ENCODE peak calls at places on chromosomes 13 and 19, in five cellular contexts. K is endodermal cell, J is keratinocyte, A is IMR-90, D is adipocyte. U is an unnamed sample.

GRCh38 chr19:33263325-33264023 is 37.8 kb upstream of the SLC7A10 start:
- DNase-seq in A (no peak), J (no peak), K (no peak), D (no peak), U (no peak)

GRCh38 chr19:3977242-3978143 is 6.6 kb upstream of the DAPK3 start:
- DNase-seq in J (peak; percentile 71), D (no peak), A (no peak), K (peak; percentile 78), U (no peak)

GRCh38 chr13:69243366-69243765 is 864.3 kb upstream of the ATXN8OS start:
- DNase-seq in D (no peak), J (no peak), A (no peak), K (no peak), U (no peak)

GRCh38 chr19:3671680-3672574 is 28.3 kb downstream of the PIP5K1C start:
- DNase-seq in K (peak; percentile 45), D (no peak), A (peak; percentile 20), J (no peak), U (no peak)

GRCh38 chr19:38142176-38143035 is 81.6 kb downstream of the DPF1 start:
- DNase-seq in K (peak; percentile 94), D (peak; percentile 47), J (no peak), A (peak; percentile 28), U (no peak)

GRCh38 chr19:21569497-21569870 is 64.1 kb downstream of the ZNF429 start:
- DNase-seq in J (no peak), D (no peak), A (no peak), K (no peak), U (no peak)

GRCh38 chr19:56477429-56478338 is 539 bp upstream of the ZNF667 start:
- DNase-seq in A (peak; percentile 91), D (peak; percentile 98), K (peak; percentile 93), J (peak; percentile 41), U (peak; percentile 45)

GRCh38 chr19:14517840-14518505 is at the start of gene DNAJB1:
- DNase-seq in A (peak; percentile 64), J (peak; percentile 69), D (peak; percentile 90), K (peak; percentile 83), U (no peak)

GRCh38 chr19:56884481-56884880 is 44.0 kb upstream of the PEG3 start:
- DNase-seq in A (no peak), D (no peak), J (no peak), K (no peak), U (no peak)

GRCh38 chr19:3024870-3025515 is 4.1 kb downstream of the TLE2 start:
- DNase-seq in J (no peak), A (no peak), D (no peak), K (peak; percentile 83), U (no peak)

GRCh38 chr13:72127031-72127430 is 260.0 kb upstream of the DACH1 start:
- DNase-seq in J (no peak), D (no peak), A (no peak), K (no peak), U (no peak)

GRCh38 chr19:33231511-33231910 is 5.9 kb upstream of the SLC7A10 start:
- DNase-seq in K (no peak), D (peak; percentile 17), J (no peak), A (peak; percentile 37), U (no peak)

GRCh38 chr13:46553521-46553885 is 533 bp downstream of the LRCH1 start:
- DNase-seq in J (no peak), A (no peak), D (no peak), K (peak; percentile 72), U (no peak)

GRCh38 chr13:48507024-48507423 is 25.9 kb downstream of the RCBTB2 start:
- DNase-seq in K (no peak), D (no peak), A (no peak), J (peak; percentile 78), U (no peak)

GRCh38 chr19:51316688-51317087 is 5.2 kb downstream of the IGLON5 start:
- DNase-seq in D (no peak), K (no peak), J (no peak), A (no peak), U (no peak)

GRCh38 chr19:50050406-50051223 is 24.8 kb downstream of the ZNF473 start:
- DNase-seq in J (no peak), K (no peak), A (peak; percentile 79), D (peak; percentile 97), U (no peak)

GRCh38 chr13:49494645-49495044 is 1.1 kb upstream of the PHF11 start:
- DNase-seq in J (no peak), A (no peak), D (no peak), K (no peak), U (no peak)

GRCh38 chr19:54554896-54555295 is 18.7 kb upstream of the LILRA2 start:
- DNase-seq in K (no peak), A (no peak), D (no peak), J (no peak), U (no peak)

GRCh38 chr13:110466261-110466660 is 95.3 kb downstream of the RAB20 start:
- DNase-seq in A (no peak), K (no peak), J (no peak), D (no peak), U (no peak)

GRCh38 chr13:53150568-53150967 is 122.0 kb downstream of the OLFM4 start:
- DNase-seq in D (no peak), J (no peak), A (no peak), K (no peak), U (no peak)

GRCh38 chr19:3343619-3344502 is 22.5 kb upstream of the NFIC start:
- DNase-seq in K (peak; percentile 81), A (peak; percentile 78), J (peak; percentile 79), D (peak; percentile 78), U (no peak)

GRCh38 chr19:5691205-5691929 is 1.3 kb downstream of the RPL36 start:
- DNase-seq in D (peak; percentile 53), J (no peak), K (peak; percentile 66), A (peak; percentile 31), U (no peak)

GRCh38 chr13:24630851-24631341 is 49.3 kb upstream of the ATP12A start:
- DNase-seq in A (peak; percentile 46), J (peak; percentile 11), K (no peak), D (no peak), U (no peak)

GRCh38 chr13:95568131-95568530 is 15.6 kb downstream of the CLDN10 start:
- DNase-seq in K (no peak), D (no peak), A (no peak), J (no peak), U (no peak)

GRCh38 chr19:52648336-52648990 is 10.3 kb upstream of the ZNF83 start:
- DNase-seq in A (peak; percentile 68), D (peak; percentile 57), K (no peak), J (peak; percentile 11), U (no peak)

GRCh38 chr13:41780736-41781708 is 179.9 kb downstream of the VWA8 start:
- DNase-seq in A (peak; percentile 80), D (peak; percentile 80), J (no peak), K (no peak), U (peak; percentile 16)

GRCh38 chr19:15448778-15449619 is 757 bp downstream of the WIZ start:
- DNase-seq in D (no peak), K (peak; percentile 65), A (no peak), J (no peak), U (no peak)

GRCh38 chr13:25085125-25085742 is 10.7 kb upstream of the PABPC3 start:
- DNase-seq in J (no peak), K (peak; percentile 74), D (peak; percentile 75), A (peak; percentile 26), U (peak; percentile 39)

GRCh38 chr13:27006519-27007161 is 165.0 kb downstream of the USP12 start:
- DNase-seq in K (peak; percentile 77), J (no peak), A (peak; percentile 12), D (peak; percentile 52), U (no peak)

GRCh38 chr13:107376393-107377085 is 808.6 kb upstream of the ARGLU1 start:
- DNase-seq in A (peak; percentile 18), J (no peak), K (no peak), D (peak; percentile 11), U (no peak)

GRCh38 chr13:113002891-113003290 is 33.9 kb downstream of the MCF2L start:
- DNase-seq in A (no peak), K (no peak), D (no peak), J (no peak), U (no peak)
- H3K4me3 ChIP-seq in A (no peak overlapping the region), K (no peak overlapping the region), D (no peak overlapping the region), J (no peak overlapping the region), U (no peak overlapping the region)

DNA sequence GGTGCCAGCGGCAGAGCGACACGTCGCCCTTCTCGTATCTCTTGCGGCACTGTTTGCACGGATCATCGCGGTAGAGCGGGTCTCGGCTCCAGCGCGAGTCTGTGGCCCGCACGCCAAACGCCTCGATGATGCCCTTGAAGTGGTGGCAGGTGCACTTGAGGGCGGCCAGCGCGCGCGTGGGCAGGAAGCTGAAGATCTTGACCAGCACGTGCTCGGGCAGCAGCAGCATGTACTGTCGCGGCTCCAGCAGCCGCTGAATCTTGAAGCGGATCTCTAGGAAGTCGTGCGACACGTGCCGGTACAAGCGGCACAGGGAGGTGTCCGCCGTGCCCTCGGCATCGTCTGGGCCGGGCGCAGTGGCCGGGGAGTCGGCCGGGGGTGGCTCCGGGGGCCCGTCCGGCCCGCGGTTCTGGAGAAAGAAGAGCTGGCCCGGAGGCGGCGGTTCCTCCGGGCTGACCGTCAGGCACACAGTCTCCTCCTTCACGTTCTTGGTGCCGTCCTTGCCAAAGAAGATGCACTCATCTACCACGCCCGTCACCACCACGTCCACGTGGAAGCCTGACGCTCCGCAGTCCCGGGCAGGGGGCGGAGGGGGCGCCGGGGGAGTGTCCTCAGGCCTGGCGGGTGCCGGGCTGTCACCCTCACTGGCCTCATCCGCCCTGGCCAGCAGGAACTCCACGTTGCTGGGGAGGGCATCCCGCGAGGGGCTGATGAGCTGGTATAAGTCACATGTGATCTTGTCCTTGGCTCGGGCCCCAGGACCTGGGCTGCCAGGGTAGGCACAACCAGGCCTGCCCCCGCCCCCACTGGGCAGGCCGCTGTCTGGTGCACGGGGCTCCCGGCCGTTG is 18.6 kb downstream of the FBXO46 start:
- DNase-seq in A (no peak), J (no peak), D (no peak), K (no peak), U (no peak)
- H3K9ac ChIP-seq in A (no peak overlapping the region), J (no peak overlapping the region), D (no peak overlapping the region), K (no peak overlapping the region), U (no peak overlapping the region)

DNA sequence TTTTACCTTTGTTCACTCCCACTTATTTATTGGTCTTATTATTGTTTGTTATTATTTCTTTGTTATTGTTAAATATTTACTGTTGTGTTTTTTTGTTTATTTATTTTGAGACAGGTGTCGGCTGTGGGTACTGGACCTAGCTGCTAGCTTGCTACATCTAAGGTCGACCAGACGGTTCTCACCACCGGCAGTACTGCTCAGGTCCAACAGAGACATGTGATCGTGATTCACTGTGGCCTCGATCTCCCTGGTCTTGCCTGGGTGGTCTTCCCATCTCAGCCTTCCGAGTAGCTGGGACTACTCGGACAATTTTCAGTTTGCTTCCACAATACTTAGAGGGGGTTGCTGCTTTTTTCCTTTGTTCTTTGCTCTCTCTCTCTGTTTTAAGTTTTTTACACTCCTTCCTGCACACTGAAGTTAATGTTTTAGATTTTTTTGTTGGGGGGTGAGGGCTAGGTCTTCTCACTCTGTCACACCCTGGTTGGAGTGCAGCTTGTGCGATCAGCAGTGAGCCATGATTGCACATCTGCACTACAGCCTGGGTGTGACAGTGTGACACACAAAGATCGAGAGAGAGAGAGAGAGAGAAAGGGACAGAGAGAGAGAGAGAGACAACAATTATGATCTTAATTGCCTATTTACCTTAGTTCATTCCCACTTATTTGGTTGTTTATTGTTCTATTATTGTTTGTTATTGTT is 1432.4 kb downstream of the UQCRFS1 start:
- DNase-seq in D (no peak), J (no peak), A (no peak), K (peak; percentile 16), U (no peak)
- H3K4me3 ChIP-seq in D (no peak overlapping the region), J (no peak overlapping the region), A (no peak overlapping the region), K (no peak overlapping the region), U (no peak overlapping the region)

DNA sequence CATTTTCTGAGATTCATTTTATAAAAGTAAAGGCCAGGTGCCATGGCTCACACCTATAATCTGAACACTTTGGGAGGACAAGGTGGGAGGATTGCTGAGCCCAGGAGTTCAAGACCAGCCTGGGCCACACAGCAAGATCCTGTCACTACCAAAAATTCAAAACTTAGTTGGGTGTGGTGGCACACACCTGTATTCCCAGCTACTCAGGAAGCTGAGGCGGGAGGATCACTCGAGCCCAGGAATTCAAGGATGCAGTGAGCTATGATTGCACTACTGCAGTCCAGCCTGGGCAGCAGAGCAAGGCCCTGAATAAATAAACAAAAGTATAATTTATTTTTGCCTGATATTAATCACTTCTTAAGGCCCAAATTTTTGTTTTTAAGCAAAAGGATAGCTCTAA is 40.5 kb downstream of the DHRS12 start:
- DNase-seq in D (no peak), A (no peak), K (no peak), J (no peak), U (no peak)
- H3K9ac ChIP-seq in D (no peak overlapping the region), A (no peak overlapping the region), K (no peak overlapping the region), J (no peak overlapping the region), U (no peak overlapping the region)

U was measured in SK-N-MC.